ENCODE peak calls at places on chromosomes 1 and 21, in ten cellular contexts. S is HEK293T; B is epithelial cell of esophagus; Q is Caki2; A is LHCN-M2; N is anterior cingulate cortex; X is AG08395; L is stimulated activated CD8-positive, alpha-beta memory T cell treated with anti-CD3 and anti-CD28 coated beads, Interleukin-2, amount 100 ng/mL, for 1 hour; H is LNCaP clone FGC; I is ACHN. Y is an unnamed sample.
A peak's percentile ranks its signal among the peaks of the same experiment; 100 is the strongest.

GRCh38 chr1:53899206-53899628 is 5.2 kb downstream of the DIO1 start:
- DNase-seq in S (no peak), Q (peak; percentile 90), L (no peak), I (peak; percentile 86), H (peak; percentile 87), B (no peak), X (peak; percentile 9), A (peak; percentile 56), N (no peak), Y (no peak)

GRCh38 chr1:151972533-151973270 is 21.0 kb downstream of the S100A10 start:
- DNase-seq in B (peak; percentile 94), L (no peak), H (peak; percentile 92), A (peak; percentile 84), N (no peak), I (peak; percentile 93), X (peak; percentile 86), Q (peak; percentile 91), S (peak; percentile 54), Y (no peak)

GRCh38 chr1:155120253-155120652 is 7.4 kb upstream of the EFNA1 start:
- DNase-seq in X (no peak), L (no peak), B (peak; percentile 36), N (no peak), A (no peak), I (no peak), H (no peak), Q (no peak), S (no peak), Y (no peak)

GRCh38 chr1:235943581-235944114 is 76.9 kb upstream of the LYST start:
- DNase-seq in B (peak; percentile 86), Q (no peak), N (no peak), I (no peak), L (no peak), X (peak; percentile 78), H (no peak), A (peak; percentile 83), S (no peak), Y (no peak)

GRCh38 chr1:201608635-201609395 is 69.9 kb downstream of the NAV1 start:
- DNase-seq in H (no peak), Q (no peak), L (no peak), X (peak; percentile 57), A (peak; percentile 26), S (no peak), B (no peak), N (no peak), I (no peak), Y (no peak)

GRCh38 chr1:149888160-149888998 is 11.0 kb upstream of the BOLA1 start:
- DNase-seq in Q (no peak), A (peak; percentile 88), N (peak; percentile 14), H (peak; percentile 79), B (peak; percentile 87), L (peak; percentile 55), I (peak; percentile 94), X (peak; percentile 78), S (peak; percentile 74), Y (peak; percentile 71)

GRCh38 chr1:92136316-92136715 is 56.2 kb downstream of the BTBD8 start:
- DNase-seq in L (no peak), A (no peak), Q (no peak), H (no peak), I (no peak), X (no peak), N (no peak), S (no peak), B (no peak), Y (no peak)

GRCh38 chr1:234676103-234676594 is 66.2 kb upstream of the IRF2BP2 start:
- DNase-seq in I (peak; percentile 24), A (peak; percentile 85), N (no peak), L (peak; percentile 15), X (peak; percentile 88), S (peak; percentile 92), H (no peak), B (peak; percentile 58), Q (peak; percentile 50), Y (peak; percentile 17)

GRCh38 chr1:206839857-206840256 is 25.6 kb upstream of the IL20 start:
- DNase-seq in A (peak; percentile 89), N (no peak), Q (no peak), L (no peak), S (no peak), H (no peak), X (peak; percentile 89), B (peak; percentile 58), I (peak; percentile 50), Y (no peak)

GRCh38 chr1:217626321-217626720 is 4.6 kb downstream of the GPATCH2 start:
- DNase-seq in N (no peak), H (no peak), S (no peak), X (no peak), L (no peak), Q (no peak), A (no peak), I (no peak), B (peak; percentile 52), Y (no peak)

GRCh38 chr1:212561501-212561931 is 47.0 kb upstream of the ATF3 start:
- DNase-seq in S (no peak), L (no peak), A (peak; percentile 57), N (no peak), I (peak; percentile 76), X (peak; percentile 67), Q (peak; percentile 72), H (no peak), B (peak; percentile 36), Y (no peak)

GRCh38 chr21:33901421-33902288 is 13.9 kb downstream of the ATP5PO start:
- DNase-seq in N (no peak), B (peak; percentile 60), S (peak; percentile 64), Q (peak; percentile 31), X (peak; percentile 55), I (peak; percentile 51), L (no peak), A (peak; percentile 64), H (peak; percentile 31), Y (no peak)

GRCh38 chr1:224133741-224134299 is 19.9 kb downstream of the FBXO28 start:
- DNase-seq in X (no peak), Q (no peak), B (peak; percentile 56), H (no peak), N (no peak), A (no peak), S (no peak), I (no peak), L (no peak), Y (no peak)

GRCh38 chr1:56148466-56149193 is 430.7 kb downstream of the PLPP3 start:
- DNase-seq in Q (no peak), S (no peak), N (no peak), L (no peak), I (no peak), A (no peak), B (no peak), X (no peak), H (no peak), Y (no peak)

GRCh38 chr1:9039761-9040658 is 13.8 kb upstream of the SLC2A7 start:
- DNase-seq in Q (no peak), L (no peak), X (no peak), N (no peak), S (no peak), B (no peak), A (no peak), H (no peak), I (no peak), Y (no peak)

GRCh38 chr1:153786038-153786790 is 11.0 kb downstream of the SLC27A3 start:
- DNase-seq in X (no peak), N (no peak), L (no peak), Q (no peak), B (no peak), S (no peak), A (no peak), H (no peak), I (no peak), Y (no peak)

GRCh38 chr1:174535207-174535606 is 87.4 kb downstream of the GPR52 start:
- DNase-seq in X (no peak), B (no peak), A (peak; percentile 6), H (no peak), N (no peak), S (no peak), Q (no peak), L (no peak), I (no peak), Y (no peak)

GRCh38 chr1:76302711-76303347 is 228.3 kb downstream of the ST6GALNAC3 start:
- DNase-seq in I (no peak), A (peak; percentile 5), S (no peak), N (no peak), L (no peak), H (no peak), B (no peak), X (no peak), Q (no peak), Y (no peak)

GRCh38 chr21:36171741-36172331 is 15.2 kb downstream of the DOP1B start:
- DNase-seq in Q (no peak), X (no peak), S (no peak), B (no peak), A (no peak), H (no peak), L (no peak), I (no peak), N (no peak), Y (no peak)

GRCh38 chr1:236421022-236421421 is 26.9 kb downstream of the EDARADD start:
- DNase-seq in N (no peak), H (no peak), L (no peak), Q (peak; percentile 54), B (peak; percentile 91), A (peak; percentile 49), S (peak; percentile 9), X (no peak), I (peak; percentile 56), Y (no peak)

GRCh38 chr1:204323887-204324286 is 35.8 kb downstream of the PLEKHA6 start:
- DNase-seq in L (no peak), Q (peak; percentile 52), N (no peak), A (peak; percentile 81), S (no peak), I (peak; percentile 65), B (peak; percentile 95), X (peak; percentile 61), H (no peak), Y (no peak)

GRCh38 chr1:98662354-98662665 is 789 bp downstream of the SNX7 start:
- DNase-seq in X (peak; percentile 38), A (no peak), B (no peak), L (no peak), N (no peak), H (no peak), I (peak; percentile 53), S (no peak), Q (no peak), Y (no peak)

GRCh38 chr1:248924696-248925532 is 18.9 kb downstream of the PGBD2 start:
- DNase-seq in N (no peak), H (peak; percentile 33), I (peak; percentile 78), A (peak; percentile 78), B (peak; percentile 65), Q (peak; percentile 49), L (peak; percentile 29), S (peak; percentile 23), X (peak; percentile 45), Y (peak; percentile 29)

GRCh38 chr1:42925132-42925769 is 33.4 kb downstream of the SLC2A1 start:
- DNase-seq in N (no peak), A (peak; percentile 28), Q (peak; percentile 45), X (no peak), B (peak; percentile 66), H (no peak), L (no peak), I (no peak), S (no peak), Y (no peak)

GRCh38 chr1:214337536-214337935 is 56.6 kb downstream of the SMYD2 start:
- DNase-seq in H (no peak), I (no peak), A (peak; percentile 65), L (no peak), X (peak; percentile 82), Q (no peak), B (no peak), S (no peak), N (no peak), Y (no peak)

GRCh38 chr21:46425566-46425965 is 33.1 kb upstream of the DIP2A start:
- DNase-seq in Q (no peak), A (no peak), L (peak; percentile 49), H (no peak), I (no peak), B (no peak), S (no peak), X (no peak), N (no peak), Y (peak; percentile 37)

GRCh38 chr1:108785880-108786279 is 39.4 kb downstream of the STXBP3 start:
- DNase-seq in N (no peak), Q (no peak), I (no peak), B (no peak), X (no peak), H (no peak), L (no peak), A (no peak), S (no peak), Y (no peak)

GRCh38 chr1:53585116-53585515 is 125.9 kb downstream of the DMRTB1 start:
- DNase-seq in N (no peak), X (no peak), L (peak; percentile 33), S (no peak), A (no peak), B (no peak), I (no peak), Q (no peak), H (no peak), Y (peak; percentile 22)